ENCODE peak calls at places on chromosomes 5 and 9, in nine cellular contexts. One of them, this sample, is unnamed.

GRCh38 chr9:107243757-107244156 is 39.3 kb upstream of the RAD23B start:
- DNase-seq in fibroblast of lung: peak; percentile 94
- DNase-seq in H1: no peak
- DNase-seq in GM23338: no peak
- DNase-seq in kidney: no peak
- DNase-seq in choroid plexus epithelial cell: peak; percentile 65
- DNase-seq in progenitor cell of endocrine pancreas: no peak
- DNase-seq in AG04449: peak; percentile 63
- DNase-seq in CD4-positive, alpha-beta T cell: no peak
- DNase-seq in this sample: no peak

GRCh38 chr9:99445920-99446319 is 223.8 kb downstream of the SEC61B start:
- DNase-seq in fibroblast of lung: no peak
- DNase-seq in H1: no peak
- DNase-seq in GM23338: no peak
- DNase-seq in kidney: no peak
- DNase-seq in choroid plexus epithelial cell: no peak
- DNase-seq in progenitor cell of endocrine pancreas: no peak
- DNase-seq in AG04449: no peak
- DNase-seq in CD4-positive, alpha-beta T cell: no peak
- DNase-seq in this sample: no peak

GRCh38 chr9:90894956-90895687 is 93.5 kb downstream of the SYK start:
- DNase-seq in fibroblast of lung: no peak
- DNase-seq in H1: no peak
- DNase-seq in GM23338: peak; percentile 49
- DNase-seq in kidney: no peak
- DNase-seq in choroid plexus epithelial cell: peak; percentile 35
- DNase-seq in progenitor cell of endocrine pancreas: no peak
- DNase-seq in AG04449: no peak
- DNase-seq in CD4-positive, alpha-beta T cell: no peak
- DNase-seq in this sample: no peak

GRCh38 chr5:68333649-68334549 is 118.3 kb downstream of the PIK3R1 start:
- DNase-seq in fibroblast of lung: peak; percentile 95
- DNase-seq in H1: no peak
- DNase-seq in GM23338: no peak
- DNase-seq in kidney: no peak
- DNase-seq in choroid plexus epithelial cell: peak; percentile 78
- DNase-seq in progenitor cell of endocrine pancreas: no peak
- DNase-seq in AG04449: no peak
- DNase-seq in CD4-positive, alpha-beta T cell: no peak
- DNase-seq in this sample: no peak

GRCh38 chr9:126398403-126399058 is 71.9 kb downstream of the MVB12B start:
- DNase-seq in fibroblast of lung: peak; percentile 49
- DNase-seq in H1: peak; percentile 97
- DNase-seq in GM23338: peak; percentile 80
- DNase-seq in kidney: peak; percentile 90
- DNase-seq in choroid plexus epithelial cell: peak; percentile 70
- DNase-seq in progenitor cell of endocrine pancreas: peak; percentile 82
- DNase-seq in AG04449: no peak
- DNase-seq in CD4-positive, alpha-beta T cell: peak; percentile 66
- DNase-seq in this sample: no peak

GRCh38 chr9:116190997-116191396 is 37.4 kb downstream of the PAPPA start:
- DNase-seq in fibroblast of lung: peak; percentile 82
- DNase-seq in H1: no peak
- DNase-seq in GM23338: no peak
- DNase-seq in kidney: no peak
- DNase-seq in choroid plexus epithelial cell: peak; percentile 72
- DNase-seq in progenitor cell of endocrine pancreas: no peak
- DNase-seq in AG04449: peak; percentile 59
- DNase-seq in CD4-positive, alpha-beta T cell: no peak
- DNase-seq in this sample: no peak

GRCh38 chr9:114929166-114929565 is 1.2 kb downstream of the TNFSF8 start:
- DNase-seq in fibroblast of lung: no peak
- DNase-seq in H1: no peak
- DNase-seq in GM23338: no peak
- DNase-seq in kidney: no peak
- DNase-seq in choroid plexus epithelial cell: no peak
- DNase-seq in progenitor cell of endocrine pancreas: no peak
- DNase-seq in AG04449: no peak
- DNase-seq in CD4-positive, alpha-beta T cell: no peak
- DNase-seq in this sample: no peak

GRCh38 chr9:79619930-79620329 is 48.2 kb downstream of the TLE4 start:
- DNase-seq in fibroblast of lung: no peak
- DNase-seq in H1: no peak
- DNase-seq in GM23338: no peak
- DNase-seq in kidney: no peak
- DNase-seq in choroid plexus epithelial cell: no peak
- DNase-seq in progenitor cell of endocrine pancreas: no peak
- DNase-seq in AG04449: no peak
- DNase-seq in CD4-positive, alpha-beta T cell: no peak
- DNase-seq in this sample: no peak

GRCh38 chr5:83503662-83504061 is 32.1 kb downstream of the VCAN start:
- DNase-seq in fibroblast of lung: peak; percentile 43
- DNase-seq in H1: no peak
- DNase-seq in GM23338: no peak
- DNase-seq in kidney: no peak
- DNase-seq in choroid plexus epithelial cell: peak; percentile 50
- DNase-seq in progenitor cell of endocrine pancreas: no peak
- DNase-seq in AG04449: no peak
- DNase-seq in CD4-positive, alpha-beta T cell: no peak
- DNase-seq in this sample: no peak

GRCh38 chr5:168585119-168585912 is 6.1 kb upstream of the PANK3 start:
- DNase-seq in fibroblast of lung: no peak
- DNase-seq in H1: no peak
- DNase-seq in GM23338: no peak
- DNase-seq in kidney: no peak
- DNase-seq in choroid plexus epithelial cell: no peak
- DNase-seq in progenitor cell of endocrine pancreas: no peak
- DNase-seq in AG04449: no peak
- DNase-seq in CD4-positive, alpha-beta T cell: no peak
- DNase-seq in this sample: no peak

GRCh38 chr5:88732181-88732633 is 150.8 kb downstream of the MEF2C start:
- DNase-seq in fibroblast of lung: peak; percentile 86
- DNase-seq in H1: no peak
- DNase-seq in GM23338: no peak
- DNase-seq in kidney: peak; percentile 71
- DNase-seq in choroid plexus epithelial cell: peak; percentile 33
- DNase-seq in progenitor cell of endocrine pancreas: no peak
- DNase-seq in AG04449: no peak
- DNase-seq in CD4-positive, alpha-beta T cell: no peak
- DNase-seq in this sample: no peak

GRCh38 chr5:24644757-24645156 is at the start of gene CDH10:
- DNase-seq in fibroblast of lung: peak; percentile 77
- DNase-seq in H1: peak; percentile 81
- DNase-seq in GM23338: peak; percentile 97
- DNase-seq in kidney: no peak
- DNase-seq in choroid plexus epithelial cell: peak; percentile 12
- DNase-seq in progenitor cell of endocrine pancreas: peak; percentile 32
- DNase-seq in AG04449: no peak
- DNase-seq in CD4-positive, alpha-beta T cell: no peak
- DNase-seq in this sample: no peak

GRCh38 chr9:89872913-89873707 is 268.3 kb downstream of the GADD45G start:
- DNase-seq in fibroblast of lung: no peak
- DNase-seq in H1: peak; percentile 33
- DNase-seq in GM23338: no peak
- DNase-seq in kidney: no peak
- DNase-seq in choroid plexus epithelial cell: no peak
- DNase-seq in progenitor cell of endocrine pancreas: no peak
- DNase-seq in AG04449: no peak
- DNase-seq in CD4-positive, alpha-beta T cell: no peak
- DNase-seq in this sample: no peak

GRCh38 chr9:87551692-87552303 is 54.1 kb downstream of the DAPK1 start:
- DNase-seq in fibroblast of lung: no peak
- DNase-seq in H1: no peak
- DNase-seq in GM23338: peak; percentile 43
- DNase-seq in kidney: no peak
- DNase-seq in choroid plexus epithelial cell: no peak
- DNase-seq in progenitor cell of endocrine pancreas: no peak
- DNase-seq in AG04449: no peak
- DNase-seq in CD4-positive, alpha-beta T cell: no peak
- DNase-seq in this sample: no peak

GRCh38 chr9:127589955-127590370 is 22.1 kb upstream of the STXBP1 start:
- DNase-seq in fibroblast of lung: peak; percentile 68
- DNase-seq in H1: peak; percentile 68
- DNase-seq in GM23338: peak; percentile 89
- DNase-seq in kidney: peak; percentile 65
- DNase-seq in choroid plexus epithelial cell: peak; percentile 80
- DNase-seq in progenitor cell of endocrine pancreas: no peak
- DNase-seq in AG04449: no peak
- DNase-seq in CD4-positive, alpha-beta T cell: no peak
- DNase-seq in this sample: no peak

GRCh38 chr5:7897014-7897600 is 28.2 kb downstream of the MTRR start:
- DNase-seq in fibroblast of lung: peak; percentile 60
- DNase-seq in H1: no peak
- DNase-seq in GM23338: peak; percentile 43
- DNase-seq in kidney: no peak
- DNase-seq in choroid plexus epithelial cell: peak; percentile 76
- DNase-seq in progenitor cell of endocrine pancreas: no peak
- DNase-seq in AG04449: no peak
- DNase-seq in CD4-positive, alpha-beta T cell: no peak
- DNase-seq in this sample: no peak

GRCh38 chr9:131112374-131113159 is 12.8 kb upstream of the NUP214 start:
- DNase-seq in fibroblast of lung: no peak
- DNase-seq in H1: no peak
- DNase-seq in GM23338: no peak
- DNase-seq in kidney: peak; percentile 84
- DNase-seq in choroid plexus epithelial cell: no peak
- DNase-seq in progenitor cell of endocrine pancreas: no peak
- DNase-seq in AG04449: no peak
- DNase-seq in CD4-positive, alpha-beta T cell: no peak
- DNase-seq in this sample: no peak
- TF ChIP-seq CTCF in fibroblast of lung: no peak
- TF ChIP-seq CTCF in H1: no peak
- TF ChIP-seq CTCF in GM23338: no peak
- TF ChIP-seq CTCF in kidney: no peak
- TF ChIP-seq CTCF in choroid plexus epithelial cell: no peak
- TF ChIP-seq CTCF in progenitor cell of endocrine pancreas: no peak
- TF ChIP-seq CTCF in AG04449: no peak
- TF ChIP-seq CTCF in CD4-positive, alpha-beta T cell: no peak
- TF ChIP-seq CTCF in this sample: no peak

GRCh38 chr9:4741365-4742031 is 496 bp upstream of the AK3 start:
- DNase-seq in fibroblast of lung: no peak
- DNase-seq in H1: peak; percentile 79
- DNase-seq in GM23338: peak; percentile 66
- DNase-seq in kidney: no peak
- DNase-seq in choroid plexus epithelial cell: peak; percentile 24
- DNase-seq in progenitor cell of endocrine pancreas: no peak
- DNase-seq in AG04449: no peak
- DNase-seq in CD4-positive, alpha-beta T cell: peak; percentile 9
- DNase-seq in this sample: no peak
- TF ChIP-seq CTCF in fibroblast of lung: no peak
- TF ChIP-seq CTCF in H1: no peak
- TF ChIP-seq CTCF in GM23338: no peak
- TF ChIP-seq CTCF in kidney: no peak
- TF ChIP-seq CTCF in choroid plexus epithelial cell: peak; percentile 11
- TF ChIP-seq CTCF in progenitor cell of endocrine pancreas: no peak
- TF ChIP-seq CTCF in AG04449: no peak
- TF ChIP-seq CTCF in CD4-positive, alpha-beta T cell: no peak
- TF ChIP-seq CTCF in this sample: no peak

GRCh38 chr5:13878357-13878756 is 66.1 kb downstream of the DNAH5 start:
- DNase-seq in fibroblast of lung: no peak
- DNase-seq in H1: no peak
- DNase-seq in GM23338: peak; percentile 48
- DNase-seq in kidney: no peak
- DNase-seq in choroid plexus epithelial cell: no peak
- DNase-seq in progenitor cell of endocrine pancreas: no peak
- DNase-seq in AG04449: no peak
- DNase-seq in CD4-positive, alpha-beta T cell: no peak
- DNase-seq in this sample: no peak
- TF ChIP-seq CTCF in fibroblast of lung: no peak
- TF ChIP-seq CTCF in H1: no peak
- TF ChIP-seq CTCF in GM23338: no peak
- TF ChIP-seq CTCF in kidney: no peak
- TF ChIP-seq CTCF in choroid plexus epithelial cell: no peak
- TF ChIP-seq CTCF in progenitor cell of endocrine pancreas: no peak
- TF ChIP-seq CTCF in AG04449: no peak
- TF ChIP-seq CTCF in CD4-positive, alpha-beta T cell: no peak
- TF ChIP-seq CTCF in this sample: no peak

GRCh38 chr5:149002053-149002452 is 60.8 kb downstream of the SH3TC2 start:
- DNase-seq in fibroblast of lung: peak; percentile 100
- DNase-seq in H1: no peak
- DNase-seq in GM23338: peak; percentile 59
- DNase-seq in kidney: no peak
- DNase-seq in choroid plexus epithelial cell: peak; percentile 99
- DNase-seq in progenitor cell of endocrine pancreas: peak; percentile 36
- DNase-seq in AG04449: peak; percentile 97
- DNase-seq in CD4-positive, alpha-beta T cell: no peak
- DNase-seq in this sample: peak; percentile 94

GRCh38 chr5:149004559-149004958 is 58.3 kb downstream of the SH3TC2 start:
- DNase-seq in fibroblast of lung: no peak
- DNase-seq in H1: no peak
- DNase-seq in GM23338: no peak
- DNase-seq in kidney: no peak
- DNase-seq in choroid plexus epithelial cell: no peak
- DNase-seq in progenitor cell of endocrine pancreas: no peak
- DNase-seq in AG04449: no peak
- DNase-seq in CD4-positive, alpha-beta T cell: no peak
- DNase-seq in this sample: no peak

GRCh38 chr5:149005077-149005892 is 57.6 kb downstream of the SH3TC2 start:
- DNase-seq in fibroblast of lung: no peak
- DNase-seq in H1: no peak
- DNase-seq in GM23338: no peak
- DNase-seq in kidney: no peak
- DNase-seq in choroid plexus epithelial cell: peak; percentile 62
- DNase-seq in progenitor cell of endocrine pancreas: no peak
- DNase-seq in AG04449: no peak
- DNase-seq in CD4-positive, alpha-beta T cell: no peak
- DNase-seq in this sample: peak; percentile 58

GRCh38 chr5:149001154-149001553 is 61.7 kb downstream of the SH3TC2 start:
- DNase-seq in fibroblast of lung: no peak
- DNase-seq in H1: no peak
- DNase-seq in GM23338: no peak
- DNase-seq in kidney: no peak
- DNase-seq in choroid plexus epithelial cell: peak; percentile 58
- DNase-seq in progenitor cell of endocrine pancreas: no peak
- DNase-seq in AG04449: no peak
- DNase-seq in CD4-positive, alpha-beta T cell: no peak
- DNase-seq in this sample: no peak

DNA sequence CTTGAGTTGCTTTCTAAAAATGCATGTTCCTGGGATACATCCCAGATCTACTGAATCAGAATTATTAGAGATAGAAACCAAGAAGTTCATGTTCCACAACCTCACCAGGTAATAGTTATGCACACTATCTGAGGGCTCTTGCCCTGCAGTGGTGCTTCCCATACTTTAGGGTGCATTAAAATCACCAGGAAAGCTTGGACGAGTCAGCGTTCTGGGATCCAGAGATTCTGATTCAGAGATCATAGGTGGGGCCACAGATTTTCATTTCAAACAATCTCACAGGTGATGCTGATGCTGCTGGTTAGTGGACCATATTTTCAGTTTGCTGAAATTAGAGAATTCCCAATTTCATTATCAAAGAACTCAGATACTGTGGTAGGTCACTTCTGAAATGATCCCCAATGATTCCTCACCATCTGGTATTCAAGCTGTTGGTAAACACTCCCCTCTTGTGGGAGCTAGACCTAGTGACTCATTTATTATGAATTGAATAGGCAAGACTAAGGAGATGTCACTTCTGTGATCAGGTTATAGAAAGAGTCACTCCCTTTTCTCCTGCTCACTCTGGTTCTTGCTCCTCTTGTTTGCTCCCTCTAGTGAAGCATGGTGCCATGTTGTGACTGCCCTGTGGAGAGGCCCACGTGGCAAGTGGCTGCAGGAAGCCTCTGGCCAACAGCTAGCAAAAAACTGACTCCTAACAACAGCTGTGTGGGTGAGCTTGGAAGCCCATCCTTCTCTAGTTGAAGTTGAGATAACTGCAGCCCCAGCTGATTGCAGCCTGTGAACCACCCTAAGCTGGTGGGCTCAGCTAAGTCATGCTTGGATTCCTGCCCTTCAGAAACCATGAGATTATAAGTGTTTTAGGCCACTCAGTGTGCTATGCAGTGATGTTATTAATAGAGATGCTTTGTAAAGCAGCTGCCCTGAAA is 59.8 kb downstream of the SH3TC2 start:
- DNase-seq in fibroblast of lung: peak; percentile 66
- DNase-seq in H1: no peak
- DNase-seq in GM23338: no peak
- DNase-seq in kidney: no peak
- DNase-seq in choroid plexus epithelial cell: peak; percentile 64
- DNase-seq in progenitor cell of endocrine pancreas: no peak
- DNase-seq in AG04449: no peak
- DNase-seq in CD4-positive, alpha-beta T cell: no peak
- DNase-seq in this sample: no peak
- TF ChIP-seq CTCF in fibroblast of lung: peak; percentile 13
- TF ChIP-seq CTCF in H1: no peak
- TF ChIP-seq CTCF in GM23338: peak; percentile 12
- TF ChIP-seq CTCF in kidney: no peak
- TF ChIP-seq CTCF in choroid plexus epithelial cell: no peak
- TF ChIP-seq CTCF in progenitor cell of endocrine pancreas: no peak
- TF ChIP-seq CTCF in AG04449: no peak
- TF ChIP-seq CTCF in CD4-positive, alpha-beta T cell: no peak
- TF ChIP-seq CTCF in this sample: peak; percentile 21

This sample was measured in AG09319.